ENCODE peak calls at places on chromosomes 7 and 10, in nine cellular contexts. R is activated CD4-positive, alpha-beta T cell treated with anti-CD3 and anti-CD28 coated beads, Interleukin-2, amount 50 U/mL, for 24 hours; G is NCI-H748 treated with DMSO at 0.1 percent for 48 hours; Y is left colon; S is kidney glomerular epithelial cell; J is stimulated activated CD4-positive, alpha-beta T cell treated with anti-CD3 and anti-CD28 coated beads, Interleukin-2, amount 100 ng/mL, for 48 hours; U is H7; B is left cardiac atrium; H is fibroblast of villous mesenchyme. T is an unnamed sample.

GRCh38 chr7:154812027-154812426 is 190.9 kb downstream of the PAXIP1 start:
- DNase-seq in J (no peak), G (no peak), U (no peak), R (no peak), B (no peak), Y (no peak), S (no peak), H (no peak), T (no peak)

GRCh38 chr10:30456262-30456661 is 22.3 kb downstream of the MAP3K8 start:
- DNase-seq in J (no peak), B (no peak), G (no peak), U (no peak), Y (peak; percentile 33), H (no peak), S (no peak), R (no peak), T (no peak)

GRCh38 chr7:116876664-116877442 is 14.5 kb downstream of the CAPZA2 start:
- DNase-seq in G (no peak), S (no peak), H (peak; percentile 25), R (no peak), Y (peak; percentile 67), U (no peak), B (peak; percentile 85), J (no peak), T (no peak)

GRCh38 chr10:35398355-35398754 is 62.0 kb downstream of the CCNY start:
- DNase-seq in H (peak; percentile 75), B (no peak), G (no peak), S (no peak), J (no peak), U (no peak), R (no peak), Y (no peak), T (no peak)

GRCh38 chr10:112296908-112297331 is 13.7 kb downstream of the TECTB start:
- DNase-seq in H (no peak), R (no peak), J (no peak), U (no peak), S (no peak), B (no peak), Y (no peak), G (no peak), T (no peak)

GRCh38 chr10:8586504-8586903 is 532.0 kb downstream of the GATA3 start:
- DNase-seq in R (no peak), H (no peak), G (no peak), Y (no peak), U (no peak), J (no peak), B (no peak), S (no peak), T (no peak)

GRCh38 chr7:151671514-151671913 is 151.8 kb upstream of the RHEB start:
- DNase-seq in S (no peak), H (no peak), J (no peak), G (no peak), R (no peak), U (peak; percentile 25), Y (no peak), B (peak; percentile 51), T (no peak)

GRCh38 chr10:88194041-88194887 is 330.8 kb downstream of the PTEN start:
- DNase-seq in U (no peak), G (no peak), B (no peak), J (no peak), Y (no peak), S (no peak), R (peak; percentile 8), H (peak; percentile 26), T (peak; percentile 24)

GRCh38 chr7:99734987-99735386 is at the start of gene CYP3A7:
- DNase-seq in G (no peak), U (no peak), B (no peak), R (no peak), S (no peak), H (no peak), J (no peak), Y (no peak), T (no peak)

GRCh38 chr7:123201901-123202300 is 2.1 kb upstream of the SLC13A1 start:
- DNase-seq in B (no peak), S (no peak), U (no peak), J (no peak), H (no peak), Y (no peak), R (no peak), G (no peak), T (no peak)

GRCh38 chr7:118232837-118233236 is 8.3 kb downstream of the ANKRD7 start:
- DNase-seq in U (no peak), B (no peak), R (no peak), Y (no peak), G (no peak), J (no peak), H (no peak), S (peak; percentile 42), T (no peak)

GRCh38 chr7:102412548-102412947 is 16.4 kb downstream of the PRKRIP1 start:
- DNase-seq in H (peak; percentile 30), Y (peak; percentile 48), R (no peak), S (no peak), B (peak; percentile 49), J (no peak), U (peak; percentile 76), G (no peak), T (peak; percentile 40)

GRCh38 chr10:71349401-71349800 is 30.3 kb downstream of the SLC29A3 start:
- DNase-seq in R (no peak), H (no peak), B (no peak), S (no peak), G (no peak), U (no peak), Y (no peak), J (no peak), T (no peak)

GRCh38 chr10:133042061-133042460 is 45.7 kb upstream of the ADGRA1 start:
- DNase-seq in B (no peak), J (no peak), U (no peak), Y (no peak), G (no peak), S (no peak), H (no peak), R (no peak), T (no peak)

GRCh38 chr10:112778579-112778978 is 171.5 kb upstream of the TCF7L2 start:
- DNase-seq in R (no peak), B (no peak), Y (no peak), H (no peak), U (no peak), G (no peak), S (peak; percentile 16), J (no peak), T (no peak)

GRCh38 chr7:50584793-50585399 is 19.7 kb upstream of the DDC start:
- DNase-seq in J (no peak), S (no peak), H (no peak), U (no peak), Y (no peak), R (no peak), B (no peak), G (no peak), T (no peak)

GRCh38 chr7:22350466-22351328 is 6.3 kb downstream of the RAPGEF5 start:
- DNase-seq in H (peak; percentile 44), J (no peak), G (no peak), R (no peak), B (no peak), Y (no peak), U (no peak), S (peak; percentile 57), T (no peak)

GRCh38 chr10:59894114-59894513 is 12.2 kb downstream of the CCDC6 start:
- DNase-seq in G (no peak), B (peak; percentile 52), S (peak; percentile 88), U (no peak), Y (peak; percentile 59), J (no peak), R (no peak), H (peak; percentile 61), T (peak; percentile 70)

GRCh38 chr10:72702868-72703581 is 11.1 kb downstream of the MCU start:
- DNase-seq in G (no peak), B (no peak), R (no peak), S (no peak), U (no peak), J (no peak), Y (no peak), H (peak; percentile 49), T (no peak)

GRCh38 chr10:27388761-27389399 is 115.2 kb upstream of the RAB18 start:
- DNase-seq in Y (no peak), U (no peak), R (no peak), S (no peak), B (peak; percentile 31), G (no peak), H (peak; percentile 43), J (no peak), T (peak; percentile 13)

GRCh38 chr7:17234398-17235021 is 63.9 kb upstream of the AHR start:
- DNase-seq in B (no peak), J (peak; percentile 15), Y (no peak), R (no peak), H (peak; percentile 93), S (peak; percentile 87), U (no peak), G (no peak), T (no peak)

GRCh38 chr7:74235525-74236269 is 18.5 kb downstream of the RFC2 start:
- DNase-seq in B (no peak), R (no peak), J (no peak), S (no peak), Y (no peak), U (no peak), H (peak; percentile 85), G (no peak), T (no peak)

GRCh38 chr7:137942459-137943115 is 59.3 kb downstream of the CREB3L2 start:
- DNase-seq in R (no peak), B (no peak), S (no peak), J (no peak), U (no peak), G (no peak), H (no peak), Y (no peak), T (no peak)

GRCh38 chr10:121088524-121088923 is 237.4 kb downstream of the WDR11 start:
- DNase-seq in S (peak; percentile 66), J (no peak), G (peak; percentile 5), B (no peak), R (no peak), Y (peak; percentile 32), U (peak; percentile 68), H (no peak), T (no peak)

T was measured in uterus.